ENCODE peak calls at places on chromosome 14, in ten cellular contexts. Z is osteocyte; L is stimulated activated CD4-positive, alpha-beta T cell treated with anti-CD3 and anti-CD28 coated beads, Interleukin-4, amount 100 ng/mL, for 48 hours; B is GM10248; Q is HCT116; R is GM12892; J is AG09319; U is H9; N is cardiac fibroblast; X is naive thymus-derived CD8-positive, alpha-beta T cell. F is an unnamed sample.

GRCh38 chr14:98953544-98954346 is 318.3 kb downstream of the BCL11B start:
- DNase-seq in Z (peak; percentile 80), L (no peak), B (no peak), Q (no peak), R (no peak), J (peak; percentile 28), U (peak; percentile 22), N (peak; percentile 5), X (no peak), F (no peak)

GRCh38 chr14:41718477-41719166 is 111.9 kb downstream of the LRFN5 start:
- DNase-seq in Z (no peak), L (no peak), B (no peak), Q (no peak), R (no peak), J (no peak), U (no peak), N (no peak), X (no peak), F (no peak)

GRCh38 chr14:25237845-25238244 is 187.9 kb upstream of the STXBP6 start:
- DNase-seq in Z (no peak), L (no peak), B (no peak), Q (no peak), R (no peak), J (no peak), U (peak; percentile 64), N (peak; percentile 1), X (no peak), F (peak; percentile 73)

GRCh38 chr14:54207991-54208520 is 188.8 kb upstream of the CDKN3 start:
- DNase-seq in Z (no peak), L (no peak), B (no peak), Q (no peak), R (no peak), J (no peak), U (no peak), N (peak; percentile 6), X (no peak), F (no peak)

GRCh38 chr14:19823765-19824164 is 20.2 kb downstream of the OR4N2 start:
- DNase-seq in Z (no peak), L (no peak), B (no peak), Q (no peak), R (no peak), J (no peak), U (no peak), N (peak; percentile 47), X (no peak), F (peak; percentile 84)

GRCh38 chr14:103372552-103373304 is 12.5 kb upstream of the MARK3 start:
- DNase-seq in Z (no peak), L (no peak), B (no peak), Q (peak; percentile 72), R (no peak), J (peak; percentile 54), U (no peak), N (peak; percentile 97), X (no peak), F (peak; percentile 83)

GRCh38 chr14:76236172-76237130 is 84.7 kb downstream of the GPATCH2L start:
- DNase-seq in Z (no peak), L (no peak), B (peak; percentile 66), Q (no peak), R (peak; percentile 19), J (no peak), U (no peak), N (no peak), X (no peak), F (peak; percentile 71)

GRCh38 chr14:64755661-64756265 is 51.5 kb downstream of the PLEKHG3 start:
- DNase-seq in Z (no peak), L (no peak), B (no peak), Q (no peak), R (no peak), J (no peak), U (no peak), N (peak; percentile 58), X (peak; percentile 12), F (peak; percentile 56)

GRCh38 chr14:68554231-68554630 is 238.6 kb downstream of the ZFP36L1 start:
- DNase-seq in Z (no peak), L (no peak), B (no peak), Q (no peak), R (no peak), J (no peak), U (peak; percentile 8), N (no peak), X (no peak), F (no peak)

GRCh38 chr14:29643415-29644206 is 284.0 kb downstream of the PRKD1 start:
- DNase-seq in Z (no peak), L (no peak), B (no peak), Q (no peak), R (no peak), J (no peak), U (no peak), N (peak; percentile 52), X (no peak), F (peak; percentile 35)

GRCh38 chr14:92460916-92461579 is 52.5 kb upstream of the RIN3 start:
- DNase-seq in Z (peak; percentile 64), L (no peak), B (no peak), Q (no peak), R (no peak), J (no peak), U (peak; percentile 37), N (peak; percentile 88), X (no peak), F (no peak)

GRCh38 chr14:80974338-80975078 is 19.1 kb downstream of the TSHR start:
- DNase-seq in Z (no peak), L (no peak), B (no peak), Q (no peak), R (no peak), J (no peak), U (no peak), N (no peak), X (no peak), F (no peak)

GRCh38 chr14:58805057-58805456 is 167.3 kb downstream of the DACT1 start:
- DNase-seq in Z (no peak), L (no peak), B (no peak), Q (no peak), R (no peak), J (peak; percentile 74), U (no peak), N (no peak), X (no peak), F (no peak)

GRCh38 chr14:50512463-50512862 is 19.9 kb downstream of the MAP4K5 start:
- DNase-seq in Z (no peak), L (no peak), B (no peak), Q (no peak), R (no peak), J (no peak), U (no peak), N (no peak), X (no peak), F (no peak)

GRCh38 chr14:26548431-26548830 is 49.4 kb downstream of the NOVA1 start:
- DNase-seq in Z (no peak), L (no peak), B (no peak), Q (no peak), R (no peak), J (no peak), U (no peak), N (no peak), X (no peak), F (no peak)

GRCh38 chr14:105685003-105685402 is 158.6 kb downstream of the TMEM121 start:
- DNase-seq in Z (no peak), L (no peak), B (no peak), Q (no peak), R (no peak), J (no peak), U (no peak), N (no peak), X (no peak), F (no peak)

GRCh38 chr14:54189358-54190354 is 207.2 kb upstream of the CDKN3 start:
- DNase-seq in Z (no peak), L (no peak), B (no peak), Q (peak; percentile 59), R (no peak), J (no peak), U (no peak), N (peak; percentile 80), X (no peak), F (peak; percentile 67)

GRCh38 chr14:106841701-106842100 is 1315.3 kb downstream of the TMEM121 start:
- DNase-seq in Z (no peak), L (no peak), B (no peak), Q (no peak), R (no peak), J (no peak), U (no peak), N (peak; percentile 65), X (no peak), F (peak; percentile 73)

GRCh38 chr14:52175982-52176502 is 91.5 kb upstream of the PTGDR start:
- DNase-seq in Z (no peak), L (no peak), B (no peak), Q (no peak), R (no peak), J (no peak), U (no peak), N (no peak), X (peak; percentile 58), F (no peak)

GRCh38 chr14:93114068-93114710 is 1.5 kb downstream of the ITPK1 start:
- DNase-seq in Z (no peak), L (no peak), B (no peak), Q (no peak), R (no peak), J (no peak), U (no peak), N (no peak), X (peak; percentile 30), F (no peak)

GRCh38 chr14:60250318-60251035 is 1.5 kb downstream of the PPM1A start:
- DNase-seq in Z (no peak), L (no peak), B (no peak), Q (peak; percentile 6), R (no peak), J (no peak), U (no peak), N (no peak), X (no peak), F (peak; percentile 24)

GRCh38 chr14:37697489-37698121 is 102.2 kb downstream of the TTC6 start:
- DNase-seq in Z (no peak), L (no peak), B (no peak), Q (no peak), R (no peak), J (no peak), U (no peak), N (peak; percentile 68), X (no peak), F (no peak)

GRCh38 chr14:39988939-39989338 is 556.7 kb upstream of the FBXO33 start:
- DNase-seq in Z (no peak), L (no peak), B (no peak), Q (peak; percentile 43), R (no peak), J (no peak), U (no peak), N (peak; percentile 22), X (peak; percentile 13), F (no peak)

GRCh38 chr14:66944872-66945271 is 244.4 kb upstream of the GARIN2 start:
- DNase-seq in Z (no peak), L (no peak), B (no peak), Q (peak; percentile 15), R (no peak), J (no peak), U (no peak), N (peak; percentile 54), X (peak; percentile 14), F (peak; percentile 61)

GRCh38 chr14:76678244-76678643 is 83.0 kb upstream of the VASH1 start:
- DNase-seq in Z (peak; percentile 25), L (no peak), B (no peak), Q (no peak), R (no peak), J (no peak), U (no peak), N (no peak), X (no peak), F (no peak)

GRCh38 chr14:55188686-55189295 is 2.6 kb downstream of the DLGAP5 start:
- DNase-seq in Z (no peak), L (no peak), B (no peak), Q (no peak), R (no peak), J (no peak), U (no peak), N (peak; percentile 47), X (no peak), F (no peak)

GRCh38 chr14:35341454-35342159 is 49.4 kb downstream of the PSMA6 start:
- DNase-seq in Z (peak; percentile 96), L (no peak), B (peak; percentile 17), Q (peak; percentile 45), R (no peak), J (peak; percentile 87), U (peak; percentile 85), N (peak; percentile 87), X (peak; percentile 58), F (peak; percentile 96)

GRCh38 chr14:55223364-55223763 is 32.0 kb upstream of the DLGAP5 start:
- DNase-seq in Z (no peak), L (no peak), B (no peak), Q (no peak), R (no peak), J (no peak), U (no peak), N (no peak), X (no peak), F (no peak)